ENCODE peak calls at places on chromosome 1, in four cellular contexts. N is stimulated activated CD8-positive, alpha-beta memory T cell treated with anti-CD3 and anti-CD28 coated beads, Interleukin-12 subunit alpha, Interleukin-12 subunit beta, amount 100 ng/mL, for 4 hours; D is EH; L is fibroblast of lung. O is an unnamed sample.

GRCh38 chr1:71823656-71824159 is 458.6 kb downstream of the NEGR1 start:
- DNase-seq in N (no peak), D (no peak), L (no peak), O (no peak)

GRCh38 chr1:5765997-5766913 is 226.0 kb downstream of the NPHP4 start:
- DNase-seq in N (no peak), D (no peak), L (no peak), O (no peak)

GRCh38 chr1:74847720-74848119 is 114.8 kb downstream of the TYW3 start:
- DNase-seq in N (no peak), D (no peak), L (peak; percentile 10), O (no peak)

GRCh38 chr1:84298688-84299535 is 2.6 kb upstream of the SAMD13 start:
- DNase-seq in N (peak; percentile 8), D (peak; percentile 43), L (peak; percentile 29), O (peak; percentile 23)

GRCh38 chr1:85612704-85613361 is 32.3 kb downstream of the CCN1 start:
- DNase-seq in N (no peak), D (peak; percentile 99), L (peak; percentile 97), O (no peak)

GRCh38 chr1:33852711-33853110 is 11.2 kb upstream of the HMGB4 start:
- DNase-seq in N (no peak), D (peak; percentile 14), L (no peak), O (no peak)

GRCh38 chr1:223811634-223812101 is 34.1 kb downstream of the TP53BP2 start:
- DNase-seq in N (no peak), D (peak; percentile 59), L (peak; percentile 37), O (no peak)

GRCh38 chr1:159040206-159040605 is 30.5 kb downstream of the IFI16 start:
- DNase-seq in N (no peak), D (peak; percentile 90), L (peak; percentile 88), O (no peak)

GRCh38 chr1:191517826-191518225 is 640.4 kb upstream of the RGS18 start:
- DNase-seq in N (no peak), D (no peak), L (no peak), O (no peak)

GRCh38 chr1:203275656-203276272 is 29.6 kb upstream of the BTG2 start:
- DNase-seq in N (no peak), D (no peak), L (no peak), O (no peak)

GRCh38 chr1:154778944-154779343 is 91.1 kb downstream of the KCNN3 start:
- DNase-seq in N (no peak), D (no peak), L (no peak), O (no peak)

GRCh38 chr1:2108213-2108876 is 58.1 kb downstream of the PRKCZ start:
- DNase-seq in N (no peak), D (peak; percentile 20), L (peak; percentile 31), O (no peak)

GRCh38 chr1:153565529-153566374 is at the start of gene S100A2:
- DNase-seq in N (peak; percentile 30), D (peak; percentile 96), L (peak; percentile 96), O (peak; percentile 38)